ENCODE peak calls at places on chromosome 10, in seven cellular contexts. One of them, this sample, is unnamed.

GRCh38 chr10:51010977-51011376 is 63.3 kb upstream of the PRKG1 start:
- DNase-seq in stomach: no peak
- DNase-seq in A549: peak
- DNase-seq in CD8-positive, alpha-beta memory T cell: no peak
- DNase-seq in mesenchymal stem cell: peak
- DNase-seq in aorta: no peak
- DNase-seq in upper lobe of right lung: no peak
- DNase-seq in this sample: peak

GRCh38 chr10:128915630-128916029 is 551.4 kb upstream of the MGMT start:
- DNase-seq in stomach: no peak
- DNase-seq in A549: no peak
- DNase-seq in CD8-positive, alpha-beta memory T cell: no peak
- DNase-seq in mesenchymal stem cell: no peak
- DNase-seq in aorta: no peak
- DNase-seq in upper lobe of right lung: no peak
- DNase-seq in this sample: no peak

GRCh38 chr10:118045842-118046490 is 775 bp downstream of the RAB11FIP2 start:
- DNase-seq in stomach: peak
- DNase-seq in A549: peak
- DNase-seq in CD8-positive, alpha-beta memory T cell: peak
- DNase-seq in mesenchymal stem cell: peak
- DNase-seq in aorta: peak
- DNase-seq in upper lobe of right lung: no peak
- DNase-seq in this sample: peak

GRCh38 chr10:92702301-92702916 is 12.7 kb downstream of the HHEX start:
- DNase-seq in stomach: no peak
- DNase-seq in A549: no peak
- DNase-seq in CD8-positive, alpha-beta memory T cell: no peak
- DNase-seq in mesenchymal stem cell: peak
- DNase-seq in aorta: no peak
- DNase-seq in upper lobe of right lung: no peak
- DNase-seq in this sample: no peak

GRCh38 chr10:13348216-13349017 is at the start of gene SEPHS1:
- DNase-seq in stomach: peak
- DNase-seq in A549: peak
- DNase-seq in CD8-positive, alpha-beta memory T cell: peak
- DNase-seq in mesenchymal stem cell: peak
- DNase-seq in aorta: peak
- DNase-seq in upper lobe of right lung: peak
- DNase-seq in this sample: no peak

GRCh38 chr10:56487746-56488145 is 126.7 kb upstream of the ZWINT start:
- DNase-seq in stomach: no peak
- DNase-seq in A549: no peak
- DNase-seq in CD8-positive, alpha-beta memory T cell: no peak
- DNase-seq in mesenchymal stem cell: no peak
- DNase-seq in aorta: no peak
- DNase-seq in upper lobe of right lung: no peak
- DNase-seq in this sample: no peak

GRCh38 chr10:94281654-94282053 is 81.1 kb downstream of the NOC3L start:
- DNase-seq in stomach: no peak
- DNase-seq in A549: no peak
- DNase-seq in CD8-positive, alpha-beta memory T cell: no peak
- DNase-seq in mesenchymal stem cell: no peak
- DNase-seq in aorta: no peak
- DNase-seq in upper lobe of right lung: no peak
- DNase-seq in this sample: no peak

GRCh38 chr10:124480860-124481259 is 19.2 kb downstream of the LHPP start:
- DNase-seq in stomach: no peak
- DNase-seq in A549: no peak
- DNase-seq in CD8-positive, alpha-beta memory T cell: no peak
- DNase-seq in mesenchymal stem cell: no peak
- DNase-seq in aorta: no peak
- DNase-seq in upper lobe of right lung: no peak
- DNase-seq in this sample: no peak

GRCh38 chr10:69061305-69062161 is 26.4 kb upstream of the SRGN start:
- DNase-seq in stomach: peak
- DNase-seq in A549: peak
- DNase-seq in CD8-positive, alpha-beta memory T cell: no peak
- DNase-seq in mesenchymal stem cell: peak
- DNase-seq in aorta: no peak
- DNase-seq in upper lobe of right lung: peak
- DNase-seq in this sample: peak

GRCh38 chr10:3091346-3091787 is 24.0 kb downstream of the PFKP start:
- DNase-seq in stomach: peak
- DNase-seq in A549: peak
- DNase-seq in CD8-positive, alpha-beta memory T cell: no peak
- DNase-seq in mesenchymal stem cell: peak
- DNase-seq in aorta: no peak
- DNase-seq in upper lobe of right lung: peak
- DNase-seq in this sample: no peak

GRCh38 chr10:78337016-78337415 is 303.4 kb downstream of the RPS24 start:
- DNase-seq in stomach: peak
- DNase-seq in A549: no peak
- DNase-seq in CD8-positive, alpha-beta memory T cell: no peak
- DNase-seq in mesenchymal stem cell: no peak
- DNase-seq in aorta: no peak
- DNase-seq in upper lobe of right lung: no peak
- DNase-seq in this sample: no peak

GRCh38 chr10:29386347-29386999 is 97.6 kb downstream of the LYZL1 start:
- DNase-seq in stomach: no peak
- DNase-seq in A549: peak
- DNase-seq in CD8-positive, alpha-beta memory T cell: no peak
- DNase-seq in mesenchymal stem cell: peak
- DNase-seq in aorta: no peak
- DNase-seq in upper lobe of right lung: no peak
- DNase-seq in this sample: no peak

GRCh38 chr10:100172349-100172748 is 13.5 kb downstream of the ERLIN1 start:
- DNase-seq in stomach: no peak
- DNase-seq in A549: no peak
- DNase-seq in CD8-positive, alpha-beta memory T cell: no peak
- DNase-seq in mesenchymal stem cell: no peak
- DNase-seq in aorta: no peak
- DNase-seq in upper lobe of right lung: no peak
- DNase-seq in this sample: no peak

GRCh38 chr10:36882781-36883180 is 242.6 kb upstream of the ANKRD30A start:
- DNase-seq in stomach: no peak
- DNase-seq in A549: no peak
- DNase-seq in CD8-positive, alpha-beta memory T cell: no peak
- DNase-seq in mesenchymal stem cell: no peak
- DNase-seq in aorta: no peak
- DNase-seq in upper lobe of right lung: no peak
- DNase-seq in this sample: no peak

GRCh38 chr10:46288601-46289206 is 1.9 kb downstream of the ANTXRL start:
- DNase-seq in stomach: no peak
- DNase-seq in A549: no peak
- DNase-seq in CD8-positive, alpha-beta memory T cell: no peak
- DNase-seq in mesenchymal stem cell: no peak
- DNase-seq in aorta: no peak
- DNase-seq in upper lobe of right lung: peak
- DNase-seq in this sample: no peak

GRCh38 chr10:48444861-48445841 is 138.7 kb downstream of the MAPK8 start:
- DNase-seq in stomach: peak
- DNase-seq in A549: peak
- DNase-seq in CD8-positive, alpha-beta memory T cell: no peak
- DNase-seq in mesenchymal stem cell: no peak
- DNase-seq in aorta: peak
- DNase-seq in upper lobe of right lung: peak
- DNase-seq in this sample: no peak

GRCh38 chr10:27041196-27041595 is 59.1 kb downstream of the ANKRD26 start:
- DNase-seq in stomach: no peak
- DNase-seq in A549: no peak
- DNase-seq in CD8-positive, alpha-beta memory T cell: no peak
- DNase-seq in mesenchymal stem cell: no peak
- DNase-seq in aorta: no peak
- DNase-seq in upper lobe of right lung: no peak
- DNase-seq in this sample: no peak

GRCh38 chr10:21494221-21495001 is 31.1 kb downstream of the SKIDA1 start:
- DNase-seq in stomach: no peak
- DNase-seq in A549: peak
- DNase-seq in CD8-positive, alpha-beta memory T cell: no peak
- DNase-seq in mesenchymal stem cell: peak
- DNase-seq in aorta: peak
- DNase-seq in upper lobe of right lung: peak
- DNase-seq in this sample: no peak

GRCh38 chr10:48805411-48805810 is 120.7 kb downstream of the WDFY4 start:
- DNase-seq in stomach: no peak
- DNase-seq in A549: no peak
- DNase-seq in CD8-positive, alpha-beta memory T cell: no peak
- DNase-seq in mesenchymal stem cell: no peak
- DNase-seq in aorta: no peak
- DNase-seq in upper lobe of right lung: no peak
- DNase-seq in this sample: no peak

GRCh38 chr10:107481224-107481623 is 316.7 kb upstream of the SORCS1 start:
- DNase-seq in stomach: no peak
- DNase-seq in A549: no peak
- DNase-seq in CD8-positive, alpha-beta memory T cell: no peak
- DNase-seq in mesenchymal stem cell: no peak
- DNase-seq in aorta: no peak
- DNase-seq in upper lobe of right lung: no peak
- DNase-seq in this sample: no peak

GRCh38 chr10:30368065-30368718 is 19.1 kb upstream of the MTPAP start:
- DNase-seq in stomach: no peak
- DNase-seq in A549: no peak
- DNase-seq in CD8-positive, alpha-beta memory T cell: no peak
- DNase-seq in mesenchymal stem cell: no peak
- DNase-seq in aorta: no peak
- DNase-seq in upper lobe of right lung: no peak
- DNase-seq in this sample: no peak

GRCh38 chr10:97222346-97222961 is 36.7 kb upstream of the SLIT1 start:
- DNase-seq in stomach: no peak
- DNase-seq in A549: no peak
- DNase-seq in CD8-positive, alpha-beta memory T cell: no peak
- DNase-seq in mesenchymal stem cell: peak
- DNase-seq in aorta: no peak
- DNase-seq in upper lobe of right lung: no peak
- DNase-seq in this sample: no peak
- H3K27ac ChIP-seq in stomach: no peak
- H3K27ac ChIP-seq in A549: no peak
- H3K27ac ChIP-seq in CD8-positive, alpha-beta memory T cell: no peak
- H3K27ac ChIP-seq in mesenchymal stem cell: no peak
- H3K27ac ChIP-seq in aorta: no peak
- H3K27ac ChIP-seq in upper lobe of right lung: no peak
- H3K27ac ChIP-seq in this sample: no peak

GRCh38 chr10:103554488-103555320 is 61.2 kb downstream of the NEURL1 start:
- DNase-seq in stomach: peak
- DNase-seq in A549: peak
- DNase-seq in CD8-positive, alpha-beta memory T cell: no peak
- DNase-seq in mesenchymal stem cell: peak
- DNase-seq in aorta: no peak
- DNase-seq in upper lobe of right lung: no peak
- DNase-seq in this sample: no peak

GRCh38 chr10:103555712-103556111 is 62.2 kb downstream of the NEURL1 start:
- DNase-seq in stomach: no peak
- DNase-seq in A549: no peak
- DNase-seq in CD8-positive, alpha-beta memory T cell: no peak
- DNase-seq in mesenchymal stem cell: no peak
- DNase-seq in aorta: no peak
- DNase-seq in upper lobe of right lung: no peak
- DNase-seq in this sample: no peak

GRCh38 chr10:103556383-103557007 is 63.0 kb downstream of the NEURL1 start:
- DNase-seq in stomach: no peak
- DNase-seq in A549: no peak
- DNase-seq in CD8-positive, alpha-beta memory T cell: no peak
- DNase-seq in mesenchymal stem cell: no peak
- DNase-seq in aorta: no peak
- DNase-seq in upper lobe of right lung: no peak
- DNase-seq in this sample: no peak

GRCh38 chr10:103553743-103554487 is 60.4 kb downstream of the NEURL1 start:
- DNase-seq in stomach: no peak
- DNase-seq in A549: no peak
- DNase-seq in CD8-positive, alpha-beta memory T cell: no peak
- DNase-seq in mesenchymal stem cell: no peak
- DNase-seq in aorta: peak
- DNase-seq in upper lobe of right lung: no peak
- DNase-seq in this sample: no peak

GRCh38 chr10:103555321-103555649 is 61.8 kb downstream of the NEURL1 start:
- DNase-seq in stomach: no peak
- DNase-seq in A549: no peak
- DNase-seq in CD8-positive, alpha-beta memory T cell: no peak
- DNase-seq in mesenchymal stem cell: no peak
- DNase-seq in aorta: no peak
- DNase-seq in upper lobe of right lung: no peak
- DNase-seq in this sample: no peak
- H3K27ac ChIP-seq in stomach: no peak
- H3K27ac ChIP-seq in A549: peak
- H3K27ac ChIP-seq in CD8-positive, alpha-beta memory T cell: no peak
- H3K27ac ChIP-seq in mesenchymal stem cell: no peak
- H3K27ac ChIP-seq in aorta: no peak
- H3K27ac ChIP-seq in upper lobe of right lung: no peak
- H3K27ac ChIP-seq in this sample: no peak

DNA sequence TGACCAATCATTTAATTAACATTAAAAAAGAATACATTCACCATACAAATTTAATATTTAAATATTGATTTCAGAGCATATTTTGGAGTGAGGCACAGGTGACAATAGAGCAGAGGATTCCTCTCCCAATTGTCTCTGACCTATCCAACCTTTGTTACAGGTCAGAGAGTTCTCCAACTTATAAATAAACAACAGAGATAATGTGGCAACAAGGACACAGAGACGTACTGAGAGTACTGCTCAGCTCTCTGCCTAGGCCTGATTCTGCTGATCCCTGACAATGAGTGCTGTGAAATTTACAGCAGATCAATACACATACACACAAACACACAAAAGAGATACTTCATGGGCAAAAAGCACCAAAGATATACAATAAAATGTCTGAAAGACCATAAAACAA is 18.3 kb upstream of the AGAP5 start:
- DNase-seq in stomach: no peak
- DNase-seq in A549: no peak
- DNase-seq in CD8-positive, alpha-beta memory T cell: no peak
- DNase-seq in mesenchymal stem cell: no peak
- DNase-seq in aorta: no peak
- DNase-seq in upper lobe of right lung: no peak
- DNase-seq in this sample: no peak
- H3K27ac ChIP-seq in stomach: no peak
- H3K27ac ChIP-seq in A549: no peak
- H3K27ac ChIP-seq in CD8-positive, alpha-beta memory T cell: no peak
- H3K27ac ChIP-seq in mesenchymal stem cell: no peak
- H3K27ac ChIP-seq in aorta: no peak
- H3K27ac ChIP-seq in upper lobe of right lung: no peak
- H3K27ac ChIP-seq in this sample: no peak

GRCh38 chr10:59829024-59829423 is 75.8 kb upstream of the MRLN start:
- DNase-seq in stomach: no peak
- DNase-seq in A549: no peak
- DNase-seq in CD8-positive, alpha-beta memory T cell: no peak
- DNase-seq in mesenchymal stem cell: no peak
- DNase-seq in aorta: no peak
- DNase-seq in upper lobe of right lung: no peak
- DNase-seq in this sample: no peak

GRCh38 chr10:59833810-59834209 is 72.5 kb downstream of the CCDC6 start:
- DNase-seq in stomach: no peak
- DNase-seq in A549: no peak
- DNase-seq in CD8-positive, alpha-beta memory T cell: no peak
- DNase-seq in mesenchymal stem cell: no peak
- DNase-seq in aorta: no peak
- DNase-seq in upper lobe of right lung: no peak
- DNase-seq in this sample: no peak

GRCh38 chr10:59831658-59832503 is 74.5 kb downstream of the CCDC6 start:
- DNase-seq in stomach: no peak
- DNase-seq in A549: no peak
- DNase-seq in CD8-positive, alpha-beta memory T cell: no peak
- DNase-seq in mesenchymal stem cell: no peak
- DNase-seq in aorta: no peak
- DNase-seq in upper lobe of right lung: no peak
- DNase-seq in this sample: no peak

GRCh38 chr10:59829601-59830000 is 76.3 kb upstream of the MRLN start:
- DNase-seq in stomach: no peak
- DNase-seq in A549: no peak
- DNase-seq in CD8-positive, alpha-beta memory T cell: no peak
- DNase-seq in mesenchymal stem cell: no peak
- DNase-seq in aorta: no peak
- DNase-seq in upper lobe of right lung: no peak
- DNase-seq in this sample: no peak

GRCh38 chr10:59830601-59831259 is 75.6 kb downstream of the CCDC6 start:
- DNase-seq in stomach: peak
- DNase-seq in A549: peak
- DNase-seq in CD8-positive, alpha-beta memory T cell: no peak
- DNase-seq in mesenchymal stem cell: peak
- DNase-seq in aorta: no peak
- DNase-seq in upper lobe of right lung: no peak
- DNase-seq in this sample: peak
- H3K27ac ChIP-seq in stomach: no peak
- H3K27ac ChIP-seq in A549: no peak
- H3K27ac ChIP-seq in CD8-positive, alpha-beta memory T cell: no peak
- H3K27ac ChIP-seq in mesenchymal stem cell: no peak
- H3K27ac ChIP-seq in aorta: no peak
- H3K27ac ChIP-seq in upper lobe of right lung: no peak
- H3K27ac ChIP-seq in this sample: no peak

This sample was measured in Panc1.